ENCODE peak calls at places on chromosomes 7 and 10, in nine cellular contexts. C is NCI-H1105 treated with DMSO at 0.1 percent for 48 hours, U is stromal cell of bone marrow, Z is cardiac muscle cell, P is SHP77, T is H4, W is caudate nucleus, A is fibroblast of lung, F is heart left ventricle. D is an unnamed sample.

GRCh38 chr10:84818956-84819355 is 490.6 kb downstream of the CCSER2 start:
- DNase-seq in C (peak), U (no peak), Z (no peak), P (no peak), T (no peak), W (no peak), A (no peak), F (no peak), D (no peak)

GRCh38 chr7:142487124-142487523 is 229.3 kb upstream of the PRSS58 start:
- DNase-seq in C (no peak), U (no peak), Z (no peak), P (no peak), T (no peak), W (no peak), A (no peak), F (no peak), D (no peak)

GRCh38 chr7:156156734-156157408 is 344.6 kb upstream of the SHH start:
- DNase-seq in C (no peak), U (no peak), Z (no peak), P (peak), T (peak), W (no peak), A (peak), F (no peak), D (peak)

GRCh38 chr10:29387269-29387668 is 98.4 kb downstream of the LYZL1 start:
- DNase-seq in C (peak), U (no peak), Z (no peak), P (peak), T (no peak), W (no peak), A (no peak), F (no peak), D (no peak)

GRCh38 chr7:152759655-152760383 is at the start of gene ACTR3B:
- DNase-seq in C (peak), U (peak), Z (peak), P (peak), T (peak), W (peak), A (peak), F (peak), D (peak)

GRCh38 chr7:140696024-140696678 is 357 bp upstream of the NDUFB2 start:
- DNase-seq in C (peak), U (peak), Z (peak), P (peak), T (peak), W (no peak), A (peak), F (peak), D (peak)

GRCh38 chr10:93061594-93062498 is 1.2 kb downstream of the CYP26C1 start:
- DNase-seq in C (no peak), U (no peak), Z (peak), P (no peak), T (no peak), W (no peak), A (no peak), F (no peak), D (peak)

GRCh38 chr7:22658031-22658430 is 69.0 kb upstream of the IL6 start:
- DNase-seq in C (no peak), U (no peak), Z (no peak), P (no peak), T (no peak), W (no peak), A (no peak), F (no peak), D (no peak)

GRCh38 chr7:2633538-2634264 is 1.9 kb downstream of the TTYH3 start:
- DNase-seq in C (no peak), U (peak), Z (peak), P (no peak), T (peak), W (peak), A (peak), F (peak), D (peak)

GRCh38 chr7:7117935-7118586 is 64.3 kb upstream of the C1GALT1 start:
- DNase-seq in C (no peak), U (no peak), Z (no peak), P (no peak), T (no peak), W (no peak), A (no peak), F (no peak), D (no peak)

GRCh38 chr7:140035400-140036223 is 27.1 kb downstream of the PARP12 start:
- DNase-seq in C (no peak), U (peak), Z (peak), P (no peak), T (no peak), W (no peak), A (peak), F (no peak), D (no peak)

GRCh38 chr10:67804395-67804678 is 33.7 kb downstream of the DNAJC12 start:
- DNase-seq in C (no peak), U (no peak), Z (no peak), P (no peak), T (no peak), W (no peak), A (no peak), F (no peak), D (no peak)

GRCh38 chr10:77967611-77968022 is 41.1 kb upstream of the DLG5 start:
- DNase-seq in C (no peak), U (no peak), Z (no peak), P (no peak), T (no peak), W (no peak), A (no peak), F (no peak), D (no peak)

GRCh38 chr10:114831186-114831867 is 9.7 kb downstream of the FHIP2A start:
- DNase-seq in C (no peak), U (no peak), Z (no peak), P (no peak), T (no peak), W (no peak), A (no peak), F (no peak), D (no peak)

GRCh38 chr7:71145906-71146901 is 14.3 kb downstream of the GALNT17 start:
- DNase-seq in C (no peak), U (no peak), Z (no peak), P (no peak), T (no peak), W (peak), A (no peak), F (no peak), D (no peak)

GRCh38 chr7:134483296-134483695 is 24.4 kb upstream of the AKR1B1 start:
- DNase-seq in C (no peak), U (no peak), Z (no peak), P (no peak), T (no peak), W (no peak), A (no peak), F (no peak), D (no peak)

GRCh38 chr7:155184923-155185322 is 112.8 kb upstream of the INSIG1 start:
- DNase-seq in C (peak), U (no peak), Z (no peak), P (no peak), T (no peak), W (no peak), A (no peak), F (no peak), D (no peak)

GRCh38 chr7:28988818-28989595 is 30.9 kb upstream of the TRIL start:
- DNase-seq in C (no peak), U (peak), Z (peak), P (no peak), T (peak), W (no peak), A (peak), F (no peak), D (peak)

GRCh38 chr7:127650842-127651555 is 995 bp upstream of the SND1 start:
- DNase-seq in C (no peak), U (no peak), Z (peak), P (peak), T (no peak), W (no peak), A (peak), F (no peak), D (no peak)

GRCh38 chr7:22173884-22174573 is 182.9 kb downstream of the RAPGEF5 start:
- DNase-seq in C (no peak), U (no peak), Z (no peak), P (no peak), T (peak), W (no peak), A (no peak), F (no peak), D (no peak)

GRCh38 chr7:126727930-126728331 is 524.8 kb downstream of the GRM8 start:
- DNase-seq in C (no peak), U (peak), Z (peak), P (no peak), T (peak), W (no peak), A (peak), F (no peak), D (no peak)

GRCh38 chr7:1611708-1612241 is 41.9 kb upstream of the PSMG3 start:
- DNase-seq in C (no peak), U (peak), Z (peak), P (no peak), T (peak), W (no peak), A (peak), F (no peak), D (no peak)

GRCh38 chr10:44033008-44033407 is 351.9 kb downstream of the CXCL12 start:
- DNase-seq in C (no peak), U (peak), Z (peak), P (no peak), T (no peak), W (no peak), A (peak), F (no peak), D (no peak)

GRCh38 chr7:108358553-108358952 is 97.7 kb downstream of the NRCAM start:
- DNase-seq in C (peak), U (peak), Z (peak), P (peak), T (peak), W (no peak), A (peak), F (no peak), D (no peak)

GRCh38 chr7:158361326-158361946 is 226.2 kb downstream of the PTPRN2 start:
- DNase-seq in C (no peak), U (no peak), Z (no peak), P (no peak), T (no peak), W (no peak), A (no peak), F (no peak), D (no peak)

D was measured in right atrium auricular region.